ENCODE peak calls at places on chromosomes 4 and X, in seven cellular contexts. A is nucleus accumbens, C is NCI-H1694, V is A549, G is HFFc6, N is GM12892, F is H54. J is an unnamed sample.

GRCh38 chrX:2609431-2610238 is 81.5 kb upstream of the CD99 start:
- DNase-seq in G (no peak), C (no peak), N (no peak), A (no peak), V (no peak), F (no peak), J (peak)

GRCh38 chr4:92172203-92172602 is 131.6 kb upstream of the GRID2 start:
- DNase-seq in F (no peak), G (no peak), V (no peak), N (no peak), A (no peak), C (no peak), J (no peak)

GRCh38 chrX:71198066-71198465 is 25.0 kb upstream of the GJB1 start:
- DNase-seq in N (peak), C (no peak), F (no peak), V (no peak), G (no peak), A (no peak), J (no peak)

GRCh38 chr4:145679991-145680455 is at the start of gene C4orf51:
- DNase-seq in G (peak), V (peak), A (no peak), N (no peak), C (no peak), F (peak), J (no peak)

GRCh38 chr4:78150465-78150864 is 93.3 kb downstream of the FRAS1 start:
- DNase-seq in G (no peak), V (no peak), A (no peak), F (no peak), N (no peak), C (no peak), J (no peak)

GRCh38 chr4:167956676-167957075 is 135.7 kb upstream of the ANXA10 start:
- DNase-seq in V (no peak), C (no peak), A (no peak), N (no peak), G (no peak), F (no peak), J (no peak)

GRCh38 chr4:86055898-86056297 is 304.0 kb downstream of the MAPK10 start:
- DNase-seq in A (no peak), C (no peak), F (no peak), V (peak), N (no peak), G (peak), J (no peak)

GRCh38 chr4:119111296-119111695 is 24.3 kb upstream of the MYOZ2 start:
- DNase-seq in A (no peak), G (no peak), F (no peak), N (no peak), V (no peak), C (no peak), J (no peak)

GRCh38 chr4:7582313-7583096 is 147.8 kb upstream of the PSAPL1 start:
- DNase-seq in G (no peak), A (no peak), V (no peak), N (no peak), C (no peak), F (no peak), J (no peak)

GRCh38 chr4:3300198-3300671 is 7.4 kb downstream of the RGS12 start:
- DNase-seq in A (no peak), G (no peak), N (no peak), V (no peak), C (no peak), F (no peak), J (no peak)